ENCODE peak calls at places on chromosomes 6 and 20, in six cellular contexts. Q is H9, V is neuronal stem cell, R is IMR-90, J is mesenchymal stem cell, K is H1. H is an unnamed sample.

GRCh38 chr6:140663772-140664171 is 1289.3 kb upstream of the CITED2 start:
- DNase-seq in Q (no peak), V (no peak), R (no peak), J (no peak), K (no peak), H (no peak)

GRCh38 chr6:109117346-109118035 is 22.2 kb downstream of the CEP57L1 start:
- DNase-seq in Q (no peak), V (no peak), R (no peak), J (no peak), K (no peak), H (no peak)

GRCh38 chr20:14879020-14879697 is 541.7 kb upstream of the FLRT3 start:
- DNase-seq in Q (no peak), V (no peak), R (peak; percentile 24), J (peak; percentile 55), K (no peak), H (peak; percentile 83)

GRCh38 chr6:121780325-121781313 is 345.2 kb downstream of the GJA1 start:
- DNase-seq in Q (no peak), V (no peak), R (peak; percentile 92), J (no peak), K (no peak), H (peak; percentile 4)

GRCh38 chr6:46719099-46719498 is 16.1 kb downstream of the PLA2G7 start:
- DNase-seq in Q (no peak), V (no peak), R (peak; percentile 41), J (no peak), K (no peak), H (peak; percentile 19)

GRCh38 chr6:28643017-28643740 is 117.5 kb downstream of the GPX5 start:
- DNase-seq in Q (peak; percentile 73), V (no peak), R (peak; percentile 78), J (peak; percentile 74), K (peak; percentile 83), H (peak; percentile 66)

GRCh38 chr20:63084563-63084927 is 77.8 kb upstream of the BHLHE23 start:
- DNase-seq in Q (no peak), V (no peak), R (no peak), J (no peak), K (peak; percentile 35), H (no peak)

GRCh38 chr20:6663751-6664388 is 103.6 kb upstream of the BMP2 start:
- DNase-seq in Q (no peak), V (no peak), R (no peak), J (peak; percentile 42), K (no peak), H (peak; percentile 11)

GRCh38 chr6:43396408-43397149 is 27.1 kb upstream of the ZNF318 start:
- DNase-seq in Q (no peak), V (no peak), R (no peak), J (no peak), K (no peak), H (peak; percentile 84)

GRCh38 chr20:20360464-20360863 is 7.4 kb upstream of the INSM1 start:
- DNase-seq in Q (peak; percentile 52), V (no peak), R (peak; percentile 69), J (peak; percentile 63), K (no peak), H (peak; percentile 25)

GRCh38 chr6:56040271-56040670 is 164.9 kb upstream of the BMP5 start:
- DNase-seq in Q (no peak), V (no peak), R (peak; percentile 77), J (peak; percentile 63), K (no peak), H (no peak)

GRCh38 chr6:56033451-56033850 is 158.1 kb upstream of the BMP5 start:
- DNase-seq in Q (no peak), V (no peak), R (no peak), J (no peak), K (no peak), H (no peak)

GRCh38 chr6:56037587-56037986 is 162.2 kb upstream of the BMP5 start:
- DNase-seq in Q (no peak), V (no peak), R (no peak), J (no peak), K (no peak), H (no peak)

GRCh38 chr6:56038764-56039163 is 163.4 kb upstream of the BMP5 start:
- DNase-seq in Q (no peak), V (no peak), R (no peak), J (no peak), K (no peak), H (no peak)

GRCh38 chr6:56036911-56037310 is 161.5 kb upstream of the BMP5 start:
- DNase-seq in Q (no peak), V (no peak), R (no peak), J (no peak), K (no peak), H (no peak)
- H3K14ac ChIP-seq in Q (no peak overlapping the region), V (no peak overlapping the region), R (no peak overlapping the region), J (no peak overlapping the region), K (no peak overlapping the region), H (no peak overlapping the region)

GRCh38 chr20:33306807-33307206 is 23.8 kb downstream of the BPIFB1 start:
- DNase-seq in Q (peak; percentile 40), V (no peak), R (no peak), J (no peak), K (no peak), H (no peak)

GRCh38 chr20:33304046-33304445 is 21.0 kb downstream of the BPIFB1 start:
- DNase-seq in Q (no peak), V (no peak), R (no peak), J (no peak), K (no peak), H (no peak)

GRCh38 chr20:33303595-33303994 is 20.6 kb downstream of the BPIFB1 start:
- DNase-seq in Q (no peak), V (no peak), R (no peak), J (no peak), K (no peak), H (no peak)

GRCh38 chr20:33306228-33306627 is 23.2 kb downstream of the BPIFB1 start:
- DNase-seq in Q (no peak), V (no peak), R (no peak), J (no peak), K (no peak), H (no peak)

GRCh38 chr20:33305591-33306057 is 22.6 kb downstream of the BPIFB1 start:
- DNase-seq in Q (no peak), V (no peak), R (no peak), J (peak; percentile 6), K (no peak), H (no peak)
- H3K4me1 ChIP-seq in Q (no peaks in the 10 kb centered on the region), V (no peaks in the 10 kb centered on the region), R (no peaks in the 10 kb centered on the region), J (peaks cover 4% of the 10 kb centered on the region), K (no peaks in the 10 kb centered on the region), H (no peaks in the 10 kb centered on the region)

GRCh38 chr6:45618259-45618658 is 240.5 kb upstream of the SUPT3H start:
- DNase-seq in Q (no peak), V (no peak), R (no peak), J (no peak), K (peak; percentile 7), H (no peak)
- H3K14ac ChIP-seq in Q (no peak overlapping the region), V (no peak overlapping the region), R (no peak overlapping the region), J (no peak overlapping the region), K (no peak overlapping the region), H (no peak overlapping the region)

GRCh38 chr6:157758516-157759023 is 64.5 kb upstream of the SNX9 start:
- DNase-seq in Q (no peak), V (no peak), R (no peak), J (no peak), K (no peak), H (no peak)

GRCh38 chr6:157760137-157760536 is 62.9 kb upstream of the SNX9 start:
- DNase-seq in Q (no peak), V (no peak), R (no peak), J (no peak), K (no peak), H (no peak)

GRCh38 chr6:157760589-157761330 is 62.3 kb upstream of the SNX9 start:
- DNase-seq in Q (no peak), V (no peak), R (peak; percentile 90), J (peak; percentile 77), K (no peak), H (no peak)

GRCh38 chr6:157757430-157758403 is 65.3 kb upstream of the SNX9 start:
- DNase-seq in Q (no peak), V (no peak), R (no peak), J (no peak), K (no peak), H (no peak)

GRCh38 chr6:157759028-157759427 is 64.0 kb upstream of the SNX9 start:
- DNase-seq in Q (no peak), V (no peak), R (no peak), J (no peak), K (no peak), H (peak; percentile 90)
- H3K4me1 ChIP-seq in Q (peaks cover 17% of the 10 kb centered on the region), V (no peaks in the 10 kb centered on the region), R (peaks cover 30% of the 10 kb centered on the region), J (peaks cover 41% of the 10 kb centered on the region), K (peaks cover 17% of the 10 kb centered on the region), H (peaks cover 16% of the 10 kb centered on the region)